ENCODE peak calls at places on chromosomes 6 and 20, in ten cellular contexts. M is NCI-H526; L is AG10803; U is activated CD4-positive, alpha-beta T cell treated with anti-CD3 and anti-CD28 coated beads, Interleukin-2, amount 50 U/mL, for 4 hours; P is germinal center; N is SJSA1; O is dermis blood vessel endothelial cell; T is cerebellum; Z is HS-5; J is HFF-Myc. F is an unnamed sample.

GRCh38 chr20:8129211-8129986 is 2.7 kb upstream of the PLCB1 start:
- DNase-seq in N (peak; percentile 11), P (no peak), T (no peak), Z (no peak), J (no peak), U (no peak), O (no peak), L (no peak), M (no peak), F (no peak)

GRCh38 chr20:17570347-17571152 is 675 bp downstream of the DSTN start:
- DNase-seq in T (peak; percentile 46), N (peak; percentile 59), M (peak; percentile 77), L (peak; percentile 46), P (peak; percentile 45), U (peak; percentile 2), Z (no peak), J (no peak), O (peak; percentile 67), F (peak; percentile 26)

GRCh38 chr6:56226946-56227879 is 20.2 kb downstream of the COL21A1 start:
- DNase-seq in L (peak; percentile 93), U (no peak), T (no peak), O (no peak), P (no peak), Z (peak; percentile 52), N (no peak), M (no peak), J (peak; percentile 88), F (no peak)

GRCh38 chr6:134537146-134537555 is 219.2 kb upstream of the SGK1 start:
- DNase-seq in N (peak; percentile 77), L (peak; percentile 90), Z (peak; percentile 99), O (peak; percentile 45), J (peak; percentile 52), P (no peak), M (no peak), U (no peak), T (no peak), F (no peak)

GRCh38 chr6:13814938-13815575 is 700 bp upstream of the MCUR1 start:
- DNase-seq in U (no peak), P (no peak), Z (no peak), J (no peak), O (peak; percentile 20), M (no peak), N (no peak), L (no peak), T (no peak), F (no peak)

GRCh38 chr6:155120034-155120433 is 124.9 kb downstream of the TIAM2 start:
- DNase-seq in N (peak; percentile 86), L (no peak), P (no peak), Z (no peak), U (no peak), T (peak; percentile 31), O (no peak), J (no peak), M (no peak), F (no peak)

GRCh38 chr6:134746125-134746524 is 203.8 kb downstream of the ALDH8A1 start:
- DNase-seq in J (no peak), T (no peak), N (no peak), Z (no peak), P (no peak), L (no peak), O (no peak), U (no peak), M (no peak), F (no peak)

GRCh38 chr6:52063584-52064400 is 23.6 kb downstream of the PKHD1 start:
- DNase-seq in O (peak; percentile 50), N (peak; percentile 9), P (peak; percentile 75), M (peak; percentile 50), U (peak; percentile 29), J (peak; percentile 15), L (peak; percentile 42), Z (peak; percentile 15), T (no peak), F (peak; percentile 62)

GRCh38 chr20:62282877-62283503 is 19.8 kb upstream of the ADRM1 start:
- DNase-seq in U (no peak), O (peak; percentile 20), M (no peak), L (no peak), N (no peak), T (no peak), J (no peak), Z (no peak), P (no peak), F (no peak)

GRCh38 chr20:57075181-57075580 is 191.3 kb downstream of the BMP7 start:
- DNase-seq in T (no peak), J (no peak), L (no peak), O (no peak), U (no peak), P (no peak), N (no peak), M (no peak), Z (no peak), F (no peak)

GRCh38 chr6:80271074-80271473 is 164.6 kb downstream of the BCKDHB start:
- DNase-seq in L (no peak), Z (no peak), O (no peak), M (no peak), N (no peak), J (no peak), P (no peak), U (no peak), T (no peak), F (no peak)

GRCh38 chr6:158008894-158009891 is 27.5 kb downstream of the SYNJ2 start:
- DNase-seq in J (peak; percentile 88), T (peak; percentile 84), U (peak; percentile 20), O (peak; percentile 90), N (peak; percentile 40), Z (no peak), P (no peak), M (no peak), L (peak; percentile 87), F (peak; percentile 28)

GRCh38 chr20:45405566-45406259 is 2.4 kb upstream of the DBNDD2 start:
- DNase-seq in P (peak; percentile 10), U (no peak), L (no peak), O (no peak), T (peak; percentile 50), J (no peak), Z (no peak), M (no peak), N (no peak), F (no peak)

GRCh38 chr6:28657367-28657755 is 131.7 kb downstream of the GPX5 start:
- DNase-seq in P (no peak), U (no peak), J (no peak), N (peak; percentile 14), Z (no peak), M (no peak), O (no peak), L (no peak), T (peak; percentile 47), F (no peak)

GRCh38 chr6:4446982-4447381 is 311.6 kb upstream of the ECI2 start:
- DNase-seq in P (peak; percentile 8), J (no peak), Z (no peak), T (no peak), M (no peak), L (peak; percentile 67), U (no peak), N (no peak), O (peak; percentile 37), F (no peak)

GRCh38 chr6:26286168-26286854 is 78.7 kb upstream of the BTN3A2 start:
- DNase-seq in T (peak; percentile 70), P (peak; percentile 44), J (no peak), O (peak; percentile 82), Z (peak; percentile 65), M (peak; percentile 28), U (peak; percentile 70), L (peak; percentile 62), N (peak; percentile 90), F (peak; percentile 64)

GRCh38 chr6:105992315-105992961 is 93.7 kb upstream of the PRDM1 start:
- DNase-seq in O (peak; percentile 84), P (peak; percentile 97), N (peak; percentile 86), J (peak; percentile 38), Z (peak; percentile 32), L (peak; percentile 73), T (peak; percentile 92), U (peak; percentile 82), M (peak; percentile 43), F (peak; percentile 87)

GRCh38 chr6:79928478-79928998 is 18.8 kb downstream of the ELOVL4 start:
- DNase-seq in M (no peak), J (no peak), L (no peak), P (no peak), U (no peak), O (no peak), T (no peak), Z (no peak), N (no peak), F (no peak)

GRCh38 chr6:156686429-156686939 is 90.7 kb upstream of the ARID1B start:
- DNase-seq in U (peak; percentile 31), Z (peak; percentile 57), O (peak; percentile 46), T (peak; percentile 68), L (peak; percentile 51), N (peak; percentile 88), P (peak; percentile 55), M (peak; percentile 83), J (peak; percentile 29), F (peak; percentile 42)

GRCh38 chr20:63829598-63829942 is 1.5 kb downstream of the ZBTB46 start:
- DNase-seq in O (no peak), L (no peak), N (no peak), P (no peak), Z (no peak), T (peak; percentile 30), J (no peak), U (no peak), M (no peak), F (no peak)

GRCh38 chr6:3139090-3139903 is 18.0 kb downstream of the TUBB2A start:
- DNase-seq in O (peak; percentile 76), T (no peak), N (no peak), U (no peak), M (peak; percentile 28), L (peak; percentile 76), P (peak; percentile 75), J (peak; percentile 52), Z (peak; percentile 68), F (no peak)

GRCh38 chr6:14770572-14770971 is 475.3 kb upstream of the JARID2 start:
- DNase-seq in P (no peak), J (peak; percentile 53), T (no peak), L (peak; percentile 13), N (no peak), M (no peak), Z (no peak), O (peak; percentile 4), U (no peak), F (no peak)

GRCh38 chr6:150720774-150721233 is 121.1 kb downstream of the PLEKHG1 start:
- DNase-seq in P (peak; percentile 49), L (peak; percentile 16), M (peak; percentile 9), Z (no peak), U (no peak), N (peak; percentile 23), J (no peak), O (peak; percentile 56), T (no peak), F (no peak)

GRCh38 chr6:41318648-41319565 is 16.5 kb upstream of the NCR2 start:
- DNase-seq in U (peak; percentile 76), J (peak; percentile 69), M (peak; percentile 82), O (peak; percentile 88), P (peak; percentile 82), Z (peak; percentile 32), L (peak; percentile 70), N (peak; percentile 60), T (peak; percentile 62), F (peak; percentile 83)

GRCh38 chr6:72760130-72760793 is 138.4 kb downstream of the KCNQ5 start:
- DNase-seq in T (no peak), U (no peak), L (no peak), Z (no peak), J (no peak), N (no peak), P (no peak), M (no peak), O (no peak), F (no peak)

GRCh38 chr6:37130704-37131103 is 39.2 kb upstream of the PIM1 start:
- DNase-seq in P (no peak), Z (no peak), J (no peak), L (peak; percentile 66), U (no peak), M (no peak), T (no peak), O (no peak), N (no peak), F (no peak)

F was measured in activated naive CD8-positive, alpha-beta T cell treated with anti-CD3 and anti-CD28 coated beads, Interleukin-2, amount 50 U/mL, for 24 hours.